ENCODE peak calls at places on chromosomes 16 and 17, in ten cellular contexts. N is T-helper 2 cell; O is skeletal muscle cell; V is stimulated activated CD8-positive, alpha-beta memory T cell treated with anti-CD3 and anti-CD28 coated beads, Interleukin-2, amount 100 ng/mL, for 1 hour; R is AG08396; L is activated CD4-positive, alpha-beta T cell treated with anti-CD3 and anti-CD28 coated beads for 48 hours; T is NCI-H524; G is activated T-cell treated with anti-CD3 and anti-CD28 coated beads for 4 hours; S is activated B cell treated with CpG ODN at 0.5 μM for 24 hours; Z is activated CD8-positive, alpha-beta T cell treated with anti-CD3 and anti-CD28 coated beads, Interleukin-2, amount 10 ng/mL, durations not matched to agents 7 days and 5 days. Y is an unnamed sample.

GRCh38 chr16:3023415-3023668 is 400 bp downstream of the HCFC1R1 start:
- DNase-seq in N (no peak), O (peak; percentile 15), V (no peak), R (peak; percentile 66), L (no peak), T (no peak), G (no peak), S (no peak), Z (no peak), Y (peak; percentile 81)

GRCh38 chr17:1625507-1626080 is 3.0 kb downstream of the SLC43A2 start:
- DNase-seq in N (no peak), O (no peak), V (no peak), R (no peak), L (no peak), T (no peak), G (no peak), S (no peak), Z (no peak), Y (no peak)

GRCh38 chr17:5821057-5821456 is 236.7 kb upstream of the NLRP1 start:
- DNase-seq in N (no peak), O (no peak), V (no peak), R (no peak), L (peak; percentile 35), T (no peak), G (no peak), S (no peak), Z (no peak), Y (no peak)

GRCh38 chr16:54174750-54175149 is 111.8 kb downstream of the IRX3 start:
- DNase-seq in N (no peak), O (no peak), V (no peak), R (no peak), L (no peak), T (no peak), G (no peak), S (no peak), Z (no peak), Y (no peak)

GRCh38 chr17:40857535-40857934 is 9.5 kb downstream of the KRT12 start:
- DNase-seq in N (no peak), O (no peak), V (no peak), R (no peak), L (no peak), T (peak; percentile 32), G (no peak), S (no peak), Z (no peak), Y (peak; percentile 51)

GRCh38 chr16:12231666-12232065 is 255.1 kb downstream of the SNX29 start:
- DNase-seq in N (no peak), O (no peak), V (no peak), R (peak; percentile 68), L (no peak), T (no peak), G (no peak), S (no peak), Z (no peak), Y (no peak)

GRCh38 chr16:57897053-57897784 is 73.7 kb downstream of the CNGB1 start:
- DNase-seq in N (no peak), O (no peak), V (no peak), R (no peak), L (no peak), T (no peak), G (no peak), S (no peak), Z (no peak), Y (no peak)

GRCh38 chr16:30535777-30536190 is 1.1 kb upstream of the ZNF747 start:
- DNase-seq in N (peak; percentile 49), O (peak; percentile 25), V (no peak), R (peak; percentile 68), L (peak; percentile 80), T (peak; percentile 66), G (peak; percentile 50), S (peak; percentile 43), Z (peak; percentile 79), Y (peak; percentile 78)

GRCh38 chr16:67170168-67170947 is at the start of gene NOL3:
- DNase-seq in N (no peak), O (peak; percentile 78), V (no peak), R (peak; percentile 90), L (peak; percentile 63), T (peak; percentile 91), G (no peak), S (no peak), Z (peak; percentile 65), Y (peak; percentile 86)

GRCh38 chr16:1429631-1430030 is 1.2 kb upstream of the PERCC1 start:
- DNase-seq in N (no peak), O (no peak), V (no peak), R (no peak), L (no peak), T (no peak), G (no peak), S (no peak), Z (no peak), Y (no peak)

GRCh38 chr16:11536104-11536866 is 50.4 kb downstream of the LITAF start:
- DNase-seq in N (no peak), O (no peak), V (no peak), R (no peak), L (no peak), T (no peak), G (no peak), S (no peak), Z (no peak), Y (no peak)

GRCh38 chr17:43534909-43535308 is 11.2 kb downstream of the ETV4 start:
- DNase-seq in N (no peak), O (no peak), V (no peak), R (no peak), L (no peak), T (no peak), G (no peak), S (no peak), Z (no peak), Y (no peak)

GRCh38 chr17:60832206-60832605 is 154.6 kb downstream of the BCAS3 start:
- DNase-seq in N (no peak), O (no peak), V (no peak), R (no peak), L (no peak), T (no peak), G (no peak), S (no peak), Z (no peak), Y (peak; percentile 14)

GRCh38 chr17:30336369-30337171 is 2.7 kb upstream of the TMIGD1 start:
- DNase-seq in N (peak; percentile 30), O (no peak), V (peak; percentile 23), R (no peak), L (peak; percentile 73), T (peak; percentile 89), G (peak; percentile 58), S (no peak), Z (peak; percentile 78), Y (peak; percentile 73)

GRCh38 chr17:27332052-27332403 is 38.1 kb downstream of the WSB1 start:
- DNase-seq in N (no peak), O (no peak), V (no peak), R (no peak), L (no peak), T (no peak), G (no peak), S (no peak), Z (no peak), Y (no peak)

GRCh38 chr17:9173386-9173983 is 152.2 kb downstream of the NTN1 start:
- DNase-seq in N (no peak), O (no peak), V (no peak), R (no peak), L (no peak), T (no peak), G (no peak), S (no peak), Z (no peak), Y (no peak)

GRCh38 chr16:75042423-75043174 is 43.8 kb downstream of the ZNRF1 start:
- DNase-seq in N (no peak), O (no peak), V (no peak), R (no peak), L (no peak), T (no peak), G (no peak), S (no peak), Z (no peak), Y (no peak)

GRCh38 chr16:3256876-3257465 is 538 bp upstream of the MEFV start:
- DNase-seq in N (no peak), O (no peak), V (no peak), R (peak; percentile 28), L (no peak), T (no peak), G (no peak), S (no peak), Z (no peak), Y (no peak)

GRCh38 chr16:48535831-48536599 is 74.0 kb downstream of the N4BP1 start:
- DNase-seq in N (no peak), O (peak; percentile 65), V (no peak), R (peak; percentile 57), L (no peak), T (peak; percentile 19), G (no peak), S (peak; percentile 34), Z (peak; percentile 32), Y (no peak)

GRCh38 chr16:89890200-89890599 is 16.8 kb downstream of the TCF25 start:
- DNase-seq in N (peak; percentile 17), O (no peak), V (no peak), R (no peak), L (peak; percentile 68), T (no peak), G (no peak), S (no peak), Z (peak; percentile 36), Y (no peak)

GRCh38 chr16:76906552-76906951 is 284.4 kb upstream of the MON1B start:
- DNase-seq in N (no peak), O (no peak), V (no peak), R (no peak), L (no peak), T (no peak), G (no peak), S (no peak), Z (no peak), Y (no peak)

GRCh38 chr16:10579965-10580918 is at the start of gene EMP2:
- DNase-seq in N (no peak), O (no peak), V (no peak), R (peak; percentile 96), L (no peak), T (peak; percentile 81), G (no peak), S (peak; percentile 27), Z (no peak), Y (peak; percentile 81)

Y was measured in A673.